ENCODE peak calls at places on chromosomes 12 and 14, in four cellular contexts. N is esophagus squamous epithelium; Y is ovary; J is CD8-positive, alpha-beta T cell. C is an unnamed sample.

GRCh38 chr12:30191701-30192455 is 408.1 kb upstream of the TMTC1 start:
- DNase-seq in J (no peak), N (no peak), Y (no peak), C (no peak)

GRCh38 chr14:100193417-100194357 is 34.2 kb upstream of the DEGS2 start:
- DNase-seq in N (no peak), Y (peak; percentile 37), J (no peak), C (no peak)

GRCh38 chr12:19665105-19665900 is 226.0 kb downstream of the AEBP2 start:
- DNase-seq in Y (no peak), N (no peak), J (no peak), C (no peak)

GRCh38 chr12:16603916-16604575 is 1.9 kb downstream of the LMO3 start:
- DNase-seq in J (no peak), N (no peak), Y (no peak), C (no peak)

GRCh38 chr12:52912711-52913423 is 8.0 kb upstream of the KRT8 start:
- DNase-seq in J (no peak), Y (no peak), N (no peak), C (peak; percentile 92)

GRCh38 chr12:44930972-44931600 is 55.0 kb upstream of the NELL2 start:
- DNase-seq in J (no peak), N (no peak), Y (no peak), C (no peak)

GRCh38 chr12:32566663-32567634 is 112.2 kb upstream of the DNM1L start:
- DNase-seq in N (no peak), Y (no peak), J (no peak), C (no peak)

GRCh38 chr14:55126089-55126488 is 3.0 kb upstream of the LGALS3 start:
- DNase-seq in Y (no peak), N (no peak), J (no peak), C (no peak)

GRCh38 chr12:1474059-1474537 is 120.3 kb downstream of the FBXL14 start:
- DNase-seq in N (no peak), Y (no peak), J (no peak), C (no peak)

GRCh38 chr14:101192661-101193000 is 289.1 kb upstream of the RTL1 start:
- DNase-seq in N (no peak), J (peak; percentile 19), Y (no peak), C (no peak)

GRCh38 chr12:122834229-122834920 is 882 bp upstream of the HIP1R start:
- DNase-seq in Y (no peak), N (no peak), J (no peak), C (peak; percentile 53)
- H3K27ac ChIP-seq in Y (no peak overlapping the region), N (peak overlapping the region; percentile 35), J (no peak overlapping the region), C (peak overlapping the region; percentile 88)

GRCh38 chr12:127964717-127965116 is 302.3 kb upstream of the TMEM132C start:
- DNase-seq in J (no peak), Y (no peak), N (no peak), C (no peak)
- TF ChIP-seq CTCF in J (no peak), Y (no peak), N (no peak), C (no peak)

GRCh38 chr14:61252354-61253063 is 28.6 kb downstream of the TMEM30B start:
- DNase-seq in J (peak; percentile 69), Y (peak; percentile 77), N (peak; percentile 11), C (peak; percentile 78)
- H3K27ac ChIP-seq in J (no peak overlapping the region), Y (no peak overlapping the region), N (no peak overlapping the region), C (no peak overlapping the region)

DNA sequence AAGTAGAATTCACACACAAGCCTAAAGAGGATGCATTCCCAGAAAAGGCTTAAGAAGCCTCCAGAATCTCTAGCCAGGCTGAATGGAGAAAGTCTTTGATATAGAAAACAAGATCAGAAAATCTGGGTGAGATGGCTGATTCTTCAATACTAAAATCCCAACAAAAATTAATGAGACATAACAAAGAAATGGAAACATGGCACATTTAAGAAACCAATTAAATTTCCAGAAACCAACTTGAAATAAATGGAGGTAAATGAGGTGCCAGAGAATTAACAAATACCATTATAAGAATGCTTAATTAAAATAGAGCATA is 51.9 kb downstream of the CPSF6 start:
- DNase-seq in Y (no peak), J (no peak), N (no peak), C (no peak)
- TF ChIP-seq CTCF in Y (no peak), J (peak; percentile 9), N (no peak), C (no peak)

GRCh38 chr14:70648374-70648773 is 6.7 kb downstream of the TTC9 start:
- DNase-seq in N (no peak), Y (no peak), J (no peak), C (no peak)
- H3K27ac ChIP-seq in N (no peak overlapping the region), Y (no peak overlapping the region), J (no peak overlapping the region), C (no peak overlapping the region)

GRCh38 chr14:79500489-79500888 is 710.8 kb downstream of the DIO2 start:
- DNase-seq in Y (no peak), J (no peak), N (no peak), C (no peak)

GRCh38 chr14:79502751-79503148 is 708.6 kb downstream of the DIO2 start:
- DNase-seq in J (no peak), N (no peak), Y (no peak), C (no peak)

GRCh38 chr14:79496701-79497100 is 714.6 kb downstream of the DIO2 start:
- DNase-seq in J (no peak), Y (no peak), N (no peak), C (no peak)

DNA sequence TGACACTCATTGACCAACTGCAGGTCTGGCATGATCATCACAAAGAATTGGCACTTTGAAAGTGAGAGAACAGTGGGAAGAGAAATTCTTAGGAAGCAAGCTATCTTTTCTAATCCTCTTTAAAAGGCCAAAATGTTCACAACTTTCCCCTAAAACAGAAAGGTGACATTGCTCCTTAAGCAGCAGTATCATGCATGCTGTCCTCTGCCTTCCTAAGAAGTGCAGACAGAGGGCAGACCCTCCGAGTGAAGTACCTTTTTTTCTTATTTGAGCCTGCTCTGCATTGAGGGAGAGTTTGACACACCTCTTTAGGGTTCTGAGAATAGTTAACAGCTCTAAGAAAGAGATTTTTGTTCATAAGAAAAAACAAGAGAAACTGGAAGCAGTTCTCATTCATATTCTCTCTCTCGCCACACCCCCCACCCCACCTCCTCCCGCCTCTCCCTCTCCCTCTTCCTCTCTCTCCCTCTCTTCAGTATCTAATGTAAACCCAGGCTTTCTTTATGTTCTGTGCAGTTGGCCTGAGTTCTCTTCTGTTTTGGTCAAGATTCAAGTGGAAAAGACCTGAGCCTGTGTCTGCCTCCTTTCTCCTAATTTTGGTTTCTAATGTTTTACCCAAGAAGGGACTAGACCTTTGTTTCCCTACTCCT is 709.1 kb downstream of the DIO2 start:
- DNase-seq in J (no peak), Y (no peak), N (no peak), C (no peak)
- TF ChIP-seq CTCF in J (no peak), Y (no peak), N (no peak), C (no peak)

DNA sequence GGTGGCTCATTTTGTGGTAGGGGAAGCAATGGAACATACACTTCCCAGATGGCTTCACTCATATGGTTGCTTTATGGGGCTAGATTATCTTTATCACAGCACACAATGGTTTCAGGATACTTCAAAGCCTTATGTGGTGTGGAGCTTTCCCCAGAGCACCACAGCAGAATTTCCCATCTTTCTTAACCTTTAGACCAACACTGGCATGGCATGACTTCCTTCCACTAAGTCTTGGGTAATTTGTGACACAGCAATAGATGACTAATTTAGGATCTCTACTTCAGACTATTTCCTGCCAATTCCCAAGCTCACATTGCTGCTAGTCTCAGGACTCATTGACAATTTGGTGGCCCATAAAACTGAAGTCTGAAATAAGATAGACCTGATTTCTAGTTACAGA is 36.9 kb upstream of the DCN start:
- DNase-seq in N (no peak), J (no peak), Y (no peak), C (no peak)
- H3K27ac ChIP-seq in N (peak overlapping the region; percentile 30), J (no peak overlapping the region), Y (no peak overlapping the region), C (no peak overlapping the region)